ENCODE peak calls at places on chromosomes 5 and 9, in ten cellular contexts. One of them, this sample, is unnamed.

GRCh38 chr9:31347082-31347617 is 1037.3 kb upstream of the ACO1 start:
- DNase-seq in kidney epithelial cell: peak; percentile 21
- DNase-seq in IMR-90: no peak
- DNase-seq in iris pigment epithelial cell: peak; percentile 42
- DNase-seq in fibroblast of gingiva: no peak
- DNase-seq in cardiac muscle cell: no peak
- DNase-seq in activated CD8-positive, alpha-beta T cell treated with anti-CD3 and anti-CD28 coated beads for 36 hours: peak; percentile 16
- DNase-seq in Kasumi-1: peak; percentile 32
- DNase-seq in NCI-H1694 treated with DMSO at 0.1 percent for 48 hours: no peak
- DNase-seq in left ventricle myocardium superior: no peak
- DNase-seq in this sample: no peak

GRCh38 chr9:694499-695154 is 146.9 kb upstream of the DMRT1 start:
- DNase-seq in NCI-H1694 treated with DMSO at 0.1 percent for 48 hours: no peak
- DNase-seq in activated CD8-positive, alpha-beta T cell treated with anti-CD3 and anti-CD28 coated beads for 36 hours: no peak
- DNase-seq in kidney epithelial cell: peak; percentile 79
- DNase-seq in iris pigment epithelial cell: peak; percentile 93
- DNase-seq in cardiac muscle cell: no peak
- DNase-seq in IMR-90: peak; percentile 93
- DNase-seq in Kasumi-1: no peak
- DNase-seq in fibroblast of gingiva: peak; percentile 72
- DNase-seq in left ventricle myocardium superior: peak; percentile 62
- DNase-seq in this sample: no peak

GRCh38 chr9:78958887-78959286 is 612.9 kb upstream of the TLE4 start:
- DNase-seq in iris pigment epithelial cell: no peak
- DNase-seq in fibroblast of gingiva: no peak
- DNase-seq in kidney epithelial cell: no peak
- DNase-seq in Kasumi-1: peak; percentile 13
- DNase-seq in activated CD8-positive, alpha-beta T cell treated with anti-CD3 and anti-CD28 coated beads for 36 hours: no peak
- DNase-seq in left ventricle myocardium superior: no peak
- DNase-seq in IMR-90: no peak
- DNase-seq in NCI-H1694 treated with DMSO at 0.1 percent for 48 hours: peak; percentile 7
- DNase-seq in cardiac muscle cell: no peak
- DNase-seq in this sample: no peak

GRCh38 chr5:94705427-94705826 is 87.0 kb downstream of the SLF1 start:
- DNase-seq in kidney epithelial cell: no peak
- DNase-seq in iris pigment epithelial cell: peak; percentile 32
- DNase-seq in fibroblast of gingiva: peak; percentile 31
- DNase-seq in left ventricle myocardium superior: no peak
- DNase-seq in cardiac muscle cell: no peak
- DNase-seq in activated CD8-positive, alpha-beta T cell treated with anti-CD3 and anti-CD28 coated beads for 36 hours: no peak
- DNase-seq in NCI-H1694 treated with DMSO at 0.1 percent for 48 hours: no peak
- DNase-seq in IMR-90: peak; percentile 46
- DNase-seq in Kasumi-1: no peak
- DNase-seq in this sample: no peak

GRCh38 chr5:35183243-35183955 is 46.9 kb downstream of the PRLR start:
- DNase-seq in kidney epithelial cell: no peak
- DNase-seq in iris pigment epithelial cell: peak; percentile 60
- DNase-seq in fibroblast of gingiva: peak; percentile 38
- DNase-seq in NCI-H1694 treated with DMSO at 0.1 percent for 48 hours: peak; percentile 43
- DNase-seq in activated CD8-positive, alpha-beta T cell treated with anti-CD3 and anti-CD28 coated beads for 36 hours: peak; percentile 62
- DNase-seq in cardiac muscle cell: peak; percentile 34
- DNase-seq in left ventricle myocardium superior: peak; percentile 39
- DNase-seq in Kasumi-1: peak; percentile 49
- DNase-seq in IMR-90: peak; percentile 60
- DNase-seq in this sample: no peak

GRCh38 chr5:5497132-5497748 is 74.8 kb downstream of the ICE1 start:
- DNase-seq in kidney epithelial cell: no peak
- DNase-seq in iris pigment epithelial cell: peak; percentile 74
- DNase-seq in Kasumi-1: peak; percentile 67
- DNase-seq in IMR-90: peak; percentile 57
- DNase-seq in cardiac muscle cell: peak; percentile 79
- DNase-seq in NCI-H1694 treated with DMSO at 0.1 percent for 48 hours: peak; percentile 41
- DNase-seq in fibroblast of gingiva: peak; percentile 59
- DNase-seq in left ventricle myocardium superior: peak; percentile 57
- DNase-seq in activated CD8-positive, alpha-beta T cell treated with anti-CD3 and anti-CD28 coated beads for 36 hours: peak; percentile 53
- DNase-seq in this sample: no peak

GRCh38 chr5:51034501-51034900 is 348.7 kb upstream of the ISL1 start:
- DNase-seq in activated CD8-positive, alpha-beta T cell treated with anti-CD3 and anti-CD28 coated beads for 36 hours: no peak
- DNase-seq in left ventricle myocardium superior: no peak
- DNase-seq in IMR-90: no peak
- DNase-seq in NCI-H1694 treated with DMSO at 0.1 percent for 48 hours: no peak
- DNase-seq in cardiac muscle cell: no peak
- DNase-seq in Kasumi-1: no peak
- DNase-seq in kidney epithelial cell: no peak
- DNase-seq in fibroblast of gingiva: no peak
- DNase-seq in iris pigment epithelial cell: no peak
- DNase-seq in this sample: no peak

GRCh38 chr9:36551868-36552267 is 20.8 kb upstream of the MELK start:
- DNase-seq in cardiac muscle cell: no peak
- DNase-seq in Kasumi-1: no peak
- DNase-seq in NCI-H1694 treated with DMSO at 0.1 percent for 48 hours: no peak
- DNase-seq in fibroblast of gingiva: no peak
- DNase-seq in iris pigment epithelial cell: no peak
- DNase-seq in activated CD8-positive, alpha-beta T cell treated with anti-CD3 and anti-CD28 coated beads for 36 hours: no peak
- DNase-seq in IMR-90: no peak
- DNase-seq in kidney epithelial cell: no peak
- DNase-seq in left ventricle myocardium superior: no peak
- DNase-seq in this sample: no peak

GRCh38 chr5:61301345-61301744 is 30.7 kb upstream of the ZSWIM6 start:
- DNase-seq in left ventricle myocardium superior: no peak
- DNase-seq in iris pigment epithelial cell: peak; percentile 49
- DNase-seq in IMR-90: peak; percentile 88
- DNase-seq in fibroblast of gingiva: peak; percentile 85
- DNase-seq in NCI-H1694 treated with DMSO at 0.1 percent for 48 hours: no peak
- DNase-seq in activated CD8-positive, alpha-beta T cell treated with anti-CD3 and anti-CD28 coated beads for 36 hours: no peak
- DNase-seq in Kasumi-1: no peak
- DNase-seq in kidney epithelial cell: no peak
- DNase-seq in cardiac muscle cell: no peak
- DNase-seq in this sample: no peak

GRCh38 chr9:127981559-127982121 is 851 bp upstream of the EEIG1 start:
- DNase-seq in IMR-90: no peak
- DNase-seq in iris pigment epithelial cell: no peak
- DNase-seq in kidney epithelial cell: no peak
- DNase-seq in fibroblast of gingiva: no peak
- DNase-seq in activated CD8-positive, alpha-beta T cell treated with anti-CD3 and anti-CD28 coated beads for 36 hours: peak; percentile 77
- DNase-seq in Kasumi-1: no peak
- DNase-seq in cardiac muscle cell: no peak
- DNase-seq in NCI-H1694 treated with DMSO at 0.1 percent for 48 hours: no peak
- DNase-seq in left ventricle myocardium superior: no peak
- DNase-seq in this sample: no peak

GRCh38 chr9:122370869-122371467 is at the start of gene PTGS1:
- DNase-seq in kidney epithelial cell: no peak
- DNase-seq in iris pigment epithelial cell: no peak
- DNase-seq in left ventricle myocardium superior: peak; percentile 72
- DNase-seq in NCI-H1694 treated with DMSO at 0.1 percent for 48 hours: no peak
- DNase-seq in activated CD8-positive, alpha-beta T cell treated with anti-CD3 and anti-CD28 coated beads for 36 hours: peak; percentile 26
- DNase-seq in Kasumi-1: peak; percentile 75
- DNase-seq in fibroblast of gingiva: peak; percentile 65
- DNase-seq in cardiac muscle cell: peak; percentile 48
- DNase-seq in IMR-90: peak; percentile 38
- DNase-seq in this sample: no peak

GRCh38 chr9:91948061-91948422 is 2.0 kb downstream of the ROR2 start:
- DNase-seq in cardiac muscle cell: peak; percentile 23
- DNase-seq in fibroblast of gingiva: no peak
- DNase-seq in IMR-90: peak; percentile 16
- DNase-seq in kidney epithelial cell: no peak
- DNase-seq in Kasumi-1: no peak
- DNase-seq in activated CD8-positive, alpha-beta T cell treated with anti-CD3 and anti-CD28 coated beads for 36 hours: no peak
- DNase-seq in NCI-H1694 treated with DMSO at 0.1 percent for 48 hours: no peak
- DNase-seq in left ventricle myocardium superior: no peak
- DNase-seq in iris pigment epithelial cell: peak; percentile 25
- DNase-seq in this sample: no peak

GRCh38 chr5:179218586-179219330 is 126.5 kb downstream of the ADAMTS2 start:
- DNase-seq in iris pigment epithelial cell: no peak
- DNase-seq in left ventricle myocardium superior: no peak
- DNase-seq in kidney epithelial cell: no peak
- DNase-seq in NCI-H1694 treated with DMSO at 0.1 percent for 48 hours: no peak
- DNase-seq in fibroblast of gingiva: no peak
- DNase-seq in activated CD8-positive, alpha-beta T cell treated with anti-CD3 and anti-CD28 coated beads for 36 hours: no peak
- DNase-seq in cardiac muscle cell: no peak
- DNase-seq in Kasumi-1: no peak
- DNase-seq in IMR-90: no peak
- DNase-seq in this sample: no peak

GRCh38 chr5:132086277-132086794 is 12.7 kb downstream of the CSF2 start:
- DNase-seq in IMR-90: peak; percentile 98
- DNase-seq in activated CD8-positive, alpha-beta T cell treated with anti-CD3 and anti-CD28 coated beads for 36 hours: no peak
- DNase-seq in left ventricle myocardium superior: peak; percentile 76
- DNase-seq in fibroblast of gingiva: peak; percentile 73
- DNase-seq in cardiac muscle cell: no peak
- DNase-seq in NCI-H1694 treated with DMSO at 0.1 percent for 48 hours: peak; percentile 75
- DNase-seq in kidney epithelial cell: peak; percentile 89
- DNase-seq in Kasumi-1: no peak
- DNase-seq in iris pigment epithelial cell: peak; percentile 91
- DNase-seq in this sample: no peak

GRCh38 chr5:148858106-148858505 is 31.7 kb downstream of the ADRB2 start:
- DNase-seq in Kasumi-1: no peak
- DNase-seq in IMR-90: no peak
- DNase-seq in kidney epithelial cell: no peak
- DNase-seq in activated CD8-positive, alpha-beta T cell treated with anti-CD3 and anti-CD28 coated beads for 36 hours: no peak
- DNase-seq in left ventricle myocardium superior: no peak
- DNase-seq in NCI-H1694 treated with DMSO at 0.1 percent for 48 hours: no peak
- DNase-seq in cardiac muscle cell: no peak
- DNase-seq in fibroblast of gingiva: peak; percentile 84
- DNase-seq in iris pigment epithelial cell: peak; percentile 8
- DNase-seq in this sample: no peak

This sample was measured in activated naive CD8-positive, alpha-beta T cell treated with anti-CD3 and anti-CD28 coated beads, Interleukin-2, amount 50 U/mL, for 16 hours.